ENCODE peak calls at places on chromosomes 7 and 10, in nine cellular contexts. U, T, L, I, S, F, G, B and R are unnamed samples.

GRCh38 chr7:89607797-89608196 is 546.5 kb upstream of the STEAP1 start:
- DNase-seq in T (no peak), I (no peak), F (no peak), U (no peak), G (no peak), S (no peak), B (no peak), L (no peak), R (no peak)

GRCh38 chr7:136874393-136875032 is 6.1 kb downstream of the CHRM2 start:
- DNase-seq in T (peak), L (peak), G (no peak), B (no peak), F (peak), S (no peak), I (peak), U (peak), R (no peak)

GRCh38 chr10:110205051-110205675 is 2.2 kb upstream of the MXI1 start:
- DNase-seq in U (no peak), I (no peak), B (no peak), T (no peak), S (no peak), G (no peak), F (no peak), L (no peak), R (no peak)

GRCh38 chr7:17385612-17386011 is 87.2 kb downstream of the AHR start:
- DNase-seq in T (no peak), S (no peak), U (no peak), G (no peak), L (no peak), F (no peak), I (no peak), B (no peak), R (no peak)

GRCh38 chr7:98869374-98870070 is at the start of gene TMEM130:
- DNase-seq in G (no peak), T (no peak), S (no peak), B (no peak), U (no peak), L (no peak), I (no peak), F (no peak), R (no peak)

GRCh38 chr7:145848691-145849090 is 267.9 kb upstream of the CNTNAP2 start:
- DNase-seq in I (peak), F (peak), S (no peak), B (no peak), G (no peak), L (no peak), U (no peak), T (no peak), R (no peak)

GRCh38 chr7:27868117-27868516 is 128.2 kb downstream of the TAX1BP1 start:
- DNase-seq in B (no peak), L (peak), S (peak), F (no peak), U (peak), G (no peak), T (peak), I (no peak), R (peak)

GRCh38 chr7:83001362-83002040 is 161.2 kb downstream of the PCLO start:
- DNase-seq in S (peak), I (no peak), B (no peak), G (no peak), U (no peak), F (no peak), L (no peak), T (no peak), R (no peak)

GRCh38 chr7:74708569-74709275 is 51.2 kb downstream of the GTF2I start:
- DNase-seq in I (no peak), T (peak), S (no peak), U (no peak), F (no peak), G (no peak), B (no peak), L (no peak), R (no peak)

DNA sequence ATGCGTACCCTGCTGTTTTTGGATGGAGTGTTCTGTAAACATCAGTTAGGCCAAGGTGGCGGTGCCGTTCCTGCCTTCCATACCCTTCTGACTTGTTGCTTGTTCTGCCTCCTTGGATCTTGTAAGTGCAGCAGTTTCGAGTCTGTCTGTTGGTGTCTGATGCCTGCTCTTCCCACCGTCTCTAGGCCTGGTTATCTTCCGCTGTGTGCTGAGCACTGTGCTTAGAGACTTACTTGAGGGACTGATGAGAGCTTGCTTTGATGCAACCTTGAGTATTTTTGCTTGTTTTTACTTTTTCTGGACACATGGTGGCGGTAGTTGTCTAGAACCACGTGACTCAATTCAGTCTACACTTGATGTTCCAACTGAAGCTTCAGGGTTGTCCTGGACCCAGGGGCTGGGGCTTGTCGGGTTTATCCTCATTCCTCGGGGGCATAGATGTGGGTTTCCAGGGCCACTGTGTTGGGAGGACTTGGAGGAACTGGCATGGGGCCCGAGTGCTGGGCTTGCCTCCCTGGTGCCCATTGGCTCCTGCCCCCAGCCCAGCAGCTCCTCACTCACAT is 14.4 kb upstream of the SPRN start:
- DNase-seq in U (no peak), G (no peak), B (no peak), L (no peak), I (no peak), T (peak), S (peak), F (peak), R (peak)
- TF ChIP-seq CTCF in U (peak), G (peak), B (no peak), L (peak), I (no peak), T (peak), S (peak), F (peak), R (peak)

GRCh38 chr7:4484545-4484944 is 197.6 kb upstream of the FOXK1 start:
- DNase-seq in T (no peak), L (no peak), F (no peak), I (no peak), G (no peak), B (no peak), S (no peak), U (no peak), R (no peak)
- H3K4me3 ChIP-seq in T (no peak), L (no peak), F (no peak), I (no peak), G (no peak), B (no peak), S (no peak), U (no peak), R (no peak)

GRCh38 chr7:33981221-33981620 is 75.9 kb downstream of the BMPER start:
- DNase-seq in I (no peak), U (peak), G (no peak), L (peak), B (no peak), T (peak), S (no peak), F (no peak), R (peak)

GRCh38 chr7:33981686-33982424 is 76.5 kb downstream of the BMPER start:
- DNase-seq in G (no peak), T (peak), U (peak), S (peak), F (no peak), L (peak), I (no peak), B (no peak), R (peak)

GRCh38 chr7:33979807-33980355 is 74.5 kb downstream of the BMPER start:
- DNase-seq in U (peak), S (peak), B (no peak), F (peak), T (peak), I (peak), G (no peak), L (peak), R (peak)

GRCh38 chr7:33979300-33979806 is 74.0 kb downstream of the BMPER start:
- DNase-seq in S (no peak), I (no peak), U (no peak), G (no peak), F (no peak), B (no peak), L (no peak), T (peak), R (no peak)

DNA sequence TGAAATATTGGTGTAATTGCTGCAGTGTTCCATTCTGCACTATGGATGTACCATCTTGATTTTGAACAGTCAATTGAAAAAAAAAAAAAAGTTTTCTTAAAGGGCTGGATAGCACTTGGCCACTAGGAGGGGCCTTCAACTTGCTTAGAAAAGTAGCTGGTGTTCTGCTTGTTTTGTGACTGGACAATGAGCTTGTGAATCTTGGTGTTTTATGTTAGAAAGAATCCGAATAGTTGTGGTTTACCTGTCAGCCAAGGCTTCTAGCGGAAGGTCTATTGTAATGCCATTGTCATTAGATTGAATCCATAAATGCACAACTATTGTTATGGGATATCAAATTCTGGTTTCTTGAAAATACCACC is 77.1 kb downstream of the BMPER start:
- DNase-seq in I (no peak), L (no peak), U (peak), B (no peak), F (peak), T (peak), S (peak), G (no peak), R (peak)
- TF ChIP-seq CTCF in I (peak), L (peak), U (peak), B (no peak), F (peak), T (peak), S (peak), G (no peak), R (peak)

DNA sequence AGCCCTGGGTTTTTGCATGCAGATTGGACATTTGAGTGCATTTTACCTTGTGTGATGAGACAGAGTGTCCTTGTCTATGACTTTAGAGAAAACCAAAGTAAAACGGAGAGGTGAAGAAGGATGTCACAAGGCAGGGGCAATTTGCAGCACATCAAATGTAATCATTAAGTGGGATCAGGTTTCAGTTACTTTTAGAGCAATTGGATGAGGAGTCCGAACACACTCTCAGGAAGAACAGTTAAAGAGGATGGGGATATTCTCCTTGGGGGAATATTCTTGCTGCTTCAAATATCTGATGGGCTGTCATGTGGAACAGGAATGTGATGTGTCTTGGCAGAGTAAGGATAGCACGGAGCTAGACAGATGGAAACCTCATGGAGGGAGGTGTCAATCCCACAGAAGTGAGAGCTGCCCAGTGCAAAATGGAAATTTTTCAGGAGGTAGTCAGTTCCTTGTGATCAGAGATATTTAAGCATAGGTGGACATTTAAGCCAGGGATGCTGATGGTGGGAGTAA is 765 bp downstream of the RAB19 start:
- DNase-seq in S (no peak), T (no peak), U (no peak), I (no peak), F (no peak), B (no peak), G (no peak), L (peak), R (no peak)
- H3K4me3 ChIP-seq in S (no peak), T (no peak), U (no peak), I (peak), F (no peak), B (no peak), G (peak), L (no peak), R (no peak)

DNA sequence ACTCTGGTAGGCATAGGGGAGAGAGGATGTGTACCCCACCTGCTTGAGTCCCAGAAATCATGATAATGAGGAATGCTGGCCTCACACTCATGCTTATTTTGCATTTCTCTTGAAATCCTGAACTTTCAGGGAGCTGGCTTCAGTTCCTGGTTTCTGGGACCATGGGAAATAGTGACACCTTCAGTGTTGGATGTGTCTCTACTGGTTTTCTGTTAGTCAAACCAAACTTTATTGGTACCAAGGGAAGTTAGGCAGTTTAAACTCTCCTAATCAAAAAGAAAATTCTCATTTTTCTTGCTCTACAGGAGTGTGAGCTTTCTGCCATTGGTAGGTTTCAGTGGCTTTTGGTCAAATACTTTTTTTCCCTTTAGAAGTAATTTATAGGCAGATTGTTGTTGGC is 11.8 kb upstream of the PCGF5 start:
- DNase-seq in L (no peak), F (peak), T (no peak), U (no peak), I (no peak), B (no peak), G (no peak), S (no peak), R (no peak)
- TF ChIP-seq CTCF in L (peak), F (no peak), T (no peak), U (no peak), I (no peak), B (no peak), G (no peak), S (no peak), R (no peak)

GRCh38 chr7:38187794-38188472 is 9.9 kb downstream of the STARD3NL start:
- DNase-seq in B (no peak), U (no peak), L (no peak), F (no peak), I (no peak), G (no peak), S (no peak), T (no peak), R (no peak)
- H3K4me3 ChIP-seq in B (no peak), U (no peak), L (no peak), F (no peak), I (no peak), G (no peak), S (no peak), T (no peak), R (no peak)

DNA sequence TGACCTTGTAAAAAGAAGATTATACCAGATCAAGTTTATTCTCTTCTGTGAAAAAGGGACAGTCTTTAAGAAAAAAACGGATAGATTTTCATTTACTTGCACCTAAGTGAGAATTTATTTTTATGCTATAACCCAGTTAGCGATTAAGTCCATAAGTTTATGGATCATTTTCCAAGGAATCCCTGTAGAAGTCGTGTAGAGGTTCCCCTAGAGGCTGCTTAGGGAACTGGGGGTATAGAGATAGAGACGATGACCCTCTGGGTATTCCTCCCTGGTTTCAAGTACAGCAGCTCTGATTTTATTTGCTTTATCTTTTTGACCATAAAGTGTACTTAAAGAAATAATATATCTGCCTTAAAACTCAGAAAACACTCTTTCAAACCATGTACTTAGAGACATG is 648.4 kb upstream of the LRRTM3 start:
- DNase-seq in L (no peak), B (no peak), S (no peak), T (no peak), F (no peak), U (no peak), G (no peak), I (no peak), R (no peak)
- TF ChIP-seq CTCF in L (no peak), B (no peak), S (peak), T (no peak), F (no peak), U (no peak), G (no peak), I (no peak), R (no peak)

GRCh38 chr7:137977173-137977572 is 24.7 kb downstream of the CREB3L2 start:
- DNase-seq in F (no peak), I (no peak), U (no peak), S (no peak), L (peak), G (no peak), T (no peak), B (no peak), R (peak)

GRCh38 chr7:137980308-137980707 is 21.6 kb downstream of the CREB3L2 start:
- DNase-seq in F (no peak), G (no peak), I (no peak), L (no peak), T (no peak), S (no peak), B (no peak), U (no peak), R (no peak)

GRCh38 chr7:137976700-137977099 is 25.2 kb downstream of the CREB3L2 start:
- DNase-seq in B (no peak), G (no peak), L (no peak), S (no peak), F (no peak), I (no peak), T (no peak), U (no peak), R (no peak)

GRCh38 chr7:137981175-137981574 is 20.7 kb downstream of the CREB3L2 start:
- DNase-seq in L (peak), B (no peak), F (peak), I (no peak), U (no peak), G (no peak), S (no peak), T (no peak), R (no peak)

DNA sequence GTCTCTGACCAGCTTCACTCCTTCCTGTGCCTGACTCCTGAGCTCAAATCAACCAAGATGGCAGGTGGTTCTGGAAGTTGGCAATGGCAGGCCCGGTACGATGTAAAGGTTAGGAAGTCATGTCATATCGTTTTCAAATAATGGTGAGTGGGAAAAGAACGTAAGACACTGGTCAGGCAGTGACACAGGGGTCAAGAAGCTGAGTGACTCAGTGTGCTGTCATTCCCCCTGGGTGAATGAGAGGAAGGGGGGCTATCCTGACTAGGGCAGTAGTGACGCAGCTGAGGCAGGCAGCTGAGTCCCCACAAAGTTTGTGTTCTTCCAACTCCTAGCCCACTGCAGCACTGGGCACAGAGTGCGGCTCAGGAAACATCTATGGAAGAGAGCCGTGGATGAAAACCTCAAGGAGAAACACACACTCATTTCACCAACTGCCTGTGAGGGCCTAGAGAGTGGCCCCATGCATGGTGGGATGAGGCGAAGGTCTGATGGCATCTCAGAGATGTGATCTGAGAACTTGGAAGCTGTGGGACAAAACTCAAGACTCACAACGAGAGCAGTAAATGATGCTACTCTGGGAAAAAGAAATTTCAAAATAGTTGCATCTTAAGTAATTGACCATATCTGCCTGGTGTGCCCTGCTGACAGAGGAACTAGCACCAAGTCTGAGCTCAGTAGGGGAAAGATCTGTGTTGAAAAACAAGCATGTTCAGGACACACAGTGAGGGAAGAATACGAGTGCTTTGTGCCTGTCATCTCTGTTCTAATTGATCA is 23.2 kb downstream of the CREB3L2 start:
- DNase-seq in G (no peak), B (peak), L (peak), T (peak), S (peak), U (peak), F (peak), I (no peak), R (peak)
- H3K4me3 ChIP-seq in G (no peak), B (peak), L (no peak), T (no peak), S (no peak), U (no peak), F (no peak), I (no peak), R (no peak)

GRCh38 chr10:21975378-21975990 is 28.0 kb downstream of the DNAJC1 start:
- DNase-seq in U (no peak), G (no peak), T (no peak), S (no peak), F (no peak), I (no peak), L (peak), B (no peak), R (no peak)

GRCh38 chr10:21976280-21976679 is 27.2 kb downstream of the DNAJC1 start:
- DNase-seq in T (no peak), I (no peak), L (no peak), F (no peak), G (no peak), U (no peak), S (no peak), B (no peak), R (no peak)

GRCh38 chr10:21976739-21977138 is 26.8 kb downstream of the DNAJC1 start:
- DNase-seq in U (peak), S (peak), T (no peak), F (no peak), L (no peak), I (no peak), G (no peak), B (no peak), R (no peak)

GRCh38 chr10:21981118-21981517 is 22.4 kb downstream of the DNAJC1 start:
- DNase-seq in F (no peak), S (no peak), L (no peak), B (no peak), G (no peak), U (no peak), T (no peak), I (no peak), R (no peak)

DNA sequence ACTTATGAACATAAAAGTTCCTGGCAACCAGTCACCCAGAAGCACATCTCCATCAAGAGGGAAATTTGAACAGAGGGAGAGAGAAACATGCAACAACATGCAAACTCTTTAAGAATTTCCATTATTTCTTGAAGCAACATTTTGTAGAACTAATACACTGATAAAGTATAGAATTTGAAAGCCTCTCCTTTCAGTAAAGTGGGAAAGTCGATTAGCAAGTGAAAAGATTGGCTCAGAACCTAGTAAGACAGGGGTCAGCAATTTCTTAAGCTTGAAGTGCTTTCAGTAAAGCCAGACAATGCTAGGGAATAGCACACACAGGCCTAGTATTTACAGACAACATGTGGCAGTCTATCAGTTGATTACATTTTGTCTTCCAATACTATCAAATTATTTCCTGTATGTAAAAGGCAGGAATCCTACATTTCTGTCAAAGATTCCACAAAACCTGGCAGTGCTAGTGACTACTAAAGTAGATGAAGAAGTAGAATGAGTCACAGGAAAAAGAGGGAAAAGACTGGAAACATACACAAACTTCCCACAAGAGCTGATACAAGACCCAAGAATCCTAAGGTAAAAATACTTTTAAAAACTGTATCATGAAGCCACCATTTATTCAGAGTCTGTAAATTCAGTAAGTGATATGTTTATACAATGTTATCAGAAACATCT is 25.2 kb downstream of the DNAJC1 start:
- DNase-seq in S (peak), T (peak), U (peak), F (no peak), L (peak), I (no peak), B (no peak), G (no peak), R (peak)
- TF ChIP-seq CTCF in S (no peak), T (no peak), U (no peak), F (no peak), L (no peak), I (no peak), B (no peak), G (no peak), R (no peak)

GRCh38 chr10:29635711-29636144 is 957 bp upstream of the SVIL start:
- DNase-seq in L (no peak), B (no peak), F (peak), I (peak), T (peak), S (peak), G (no peak), U (peak), R (peak)
- H3K4me3 ChIP-seq in L (no peak), B (no peak), F (no peak), I (no peak), T (no peak), S (peak), G (no peak), U (no peak), R (no peak)